ENCODE peak calls at places on chromosome X, in eight cellular contexts. Z is T-helper 22 cell; S is NCI-H1092 treated with DMSO at 0.1 percent for 48 hours; Q is SK-N-SH; P is stimulated activated CD8-positive, alpha-beta memory T cell treated with anti-CD3 and anti-CD28 coated beads, Interleukin-4, amount 100 ng/mL, for 4 hours; L is hypothalamus; V is skeletal muscle cell; U is activated T-cell treated with anti-CD3 and anti-CD28 coated beads, Interleukin-2, amount 50 U/mL, for 72 hours. C is an unnamed sample.

GRCh38 chrX:45715787-45716186 is 515.1 kb upstream of the DIPK2B start:
- DNase-seq in P (no peak), V (no peak), L (no peak), Z (no peak), U (no peak), Q (no peak), S (no peak), C (no peak)

GRCh38 chrX:131262738-131263679 is 26.1 kb downstream of the IGSF1 start:
- DNase-seq in Z (no peak), L (no peak), Q (no peak), P (no peak), V (no peak), S (no peak), U (peak), C (no peak)

GRCh38 chrX:153642313-153642654 is 4.7 kb upstream of the DUSP9 start:
- DNase-seq in L (no peak), Q (peak), Z (no peak), U (no peak), S (no peak), V (no peak), P (no peak), C (no peak)

GRCh38 chrX:10537308-10537707 is 83.1 kb downstream of the MID1 start:
- DNase-seq in L (no peak), Z (no peak), V (no peak), S (no peak), U (no peak), Q (no peak), P (no peak), C (no peak)

GRCh38 chrX:104136241-104137019 is 20.4 kb downstream of the SLC25A53 start:
- DNase-seq in L (peak), P (no peak), Q (peak), Z (peak), S (peak), V (peak), U (peak), C (peak)

GRCh38 chrX:24647257-24648058 is at the start of gene PCYT1B:
- DNase-seq in Q (peak), U (peak), V (peak), S (peak), P (peak), L (peak), Z (peak), C (peak)

GRCh38 chrX:72620550-72621145 is 48.0 kb upstream of the HDAC8 start:
- DNase-seq in U (peak), Z (no peak), V (peak), P (no peak), S (no peak), Q (no peak), L (no peak), C (no peak)

GRCh38 chrX:130772313-130773140 is 130.5 kb downstream of the ENOX2 start:
- DNase-seq in S (peak), P (no peak), L (no peak), V (peak), U (peak), Q (peak), Z (no peak), C (no peak)

GRCh38 chrX:13398073-13398823 is 78.4 kb upstream of the ATXN3L start:
- DNase-seq in L (no peak), P (no peak), Z (no peak), V (peak), Q (no peak), S (no peak), U (peak), C (no peak)

GRCh38 chrX:30887721-30888120 is 1.3 kb downstream of the TAB3 start:
- DNase-seq in S (no peak), Z (no peak), L (no peak), U (peak), Q (no peak), P (no peak), V (no peak), C (no peak)

GRCh38 chrX:54509401-54509800 is 13.4 kb upstream of the FGD1 start:
- DNase-seq in L (no peak), Z (no peak), V (no peak), Q (no peak), S (no peak), U (no peak), P (no peak), C (no peak)

GRCh38 chrX:136762820-136763452 is 17.8 kb downstream of the ARHGEF6 start:
- DNase-seq in Z (no peak), L (no peak), V (no peak), P (no peak), Q (no peak), U (no peak), S (no peak), C (no peak)

GRCh38 chrX:152601848-152602616 is 35.7 kb upstream of the GABRQ start:
- DNase-seq in U (peak), S (no peak), P (no peak), L (no peak), Q (peak), Z (no peak), V (no peak), C (no peak)

GRCh38 chrX:1507511-1508463 is 29.2 kb downstream of the P2RY8 start:
- DNase-seq in U (no peak), S (no peak), Q (no peak), V (no peak), L (peak), P (no peak), Z (peak), C (peak)

GRCh38 chrX:46204721-46205422 is 340.3 kb downstream of the ZNF674 start:
- DNase-seq in P (no peak), S (no peak), Z (no peak), L (no peak), U (no peak), V (no peak), Q (no peak), C (no peak)

GRCh38 chrX:12973561-12974216 is 1.2 kb upstream of the TMSB4X start:
- DNase-seq in V (no peak), U (peak), Q (no peak), L (no peak), Z (no peak), P (no peak), S (no peak), C (no peak)

GRCh38 chrX:39301041-39301440 is 499.8 kb downstream of the MID1IP1 start:
- DNase-seq in S (peak), Q (no peak), Z (no peak), V (no peak), L (no peak), U (no peak), P (no peak), C (no peak)

GRCh38 chrX:39936886-39937770 is 160.6 kb downstream of the BCOR start:
- DNase-seq in V (no peak), Q (no peak), S (no peak), U (no peak), P (no peak), Z (no peak), L (no peak), C (no peak)

GRCh38 chrX:140503714-140504351 is 1.0 kb downstream of the SOX3 start:
- DNase-seq in Q (peak), S (no peak), P (no peak), U (no peak), L (peak), Z (no peak), V (no peak), C (no peak)

GRCh38 chrX:41877167-41877566 is 46.2 kb downstream of the CASK start:
- DNase-seq in Q (no peak), S (no peak), P (no peak), V (no peak), L (no peak), Z (no peak), U (no peak), C (no peak)

GRCh38 chrX:133697656-133698055 is 282.4 kb upstream of the GPC4 start:
- DNase-seq in Q (no peak), S (no peak), U (no peak), P (no peak), V (peak), L (no peak), Z (no peak), C (no peak)

GRCh38 chrX:133913658-133914388 is 71.6 kb downstream of the GPC3 start:
- DNase-seq in L (no peak), Q (no peak), U (no peak), S (no peak), P (no peak), V (no peak), Z (no peak), C (no peak)

GRCh38 chrX:40174594-40175415 is 77.0 kb upstream of the BCOR start:
- DNase-seq in Q (peak), P (no peak), U (peak), L (no peak), V (no peak), S (peak), Z (no peak), C (no peak)

GRCh38 chrX:31154941-31155340 is 83.1 kb upstream of the FTHL17 start:
- DNase-seq in P (no peak), L (no peak), Q (peak), U (no peak), V (no peak), Z (no peak), S (peak), C (no peak)

C was measured in effector memory CD4-positive, alpha-beta T cell.